ENCODE peak calls at places on chromosomes 13 and 19, in nine cellular contexts. M is cardiac fibroblast; U is stimulated activated naive CD8-positive, alpha-beta T cell treated with anti-CD3 and anti-CD28 coated beads, Interleukin-15, amount 100 ng/mL, for 72 hours; K is fibroblast of lung; G is activated T-helper 1 cell treated with anti-CD3 and anti-CD28 coated beads, Interleukin-12 subunit alpha, Interleukin-12 subunit beta, Interleukin-2, Interleukin-4 antibody, amounts not matched to agents 30 ng/mL and 10 ng/mL and 1 ng/mL, durations not matched to agents 14 hours and 24 hours and 36 hours; N is cardiac septum; I is M059J; W is IMR-90; E is astrocyte of the spinal cord. V is an unnamed sample.

GRCh38 chr13:24863748-24864540 is 100.0 kb downstream of the RNF17 start:
- DNase-seq in E (no peak), I (no peak), K (no peak), N (no peak), G (no peak), W (no peak), M (no peak), U (no peak), V (no peak)

GRCh38 chr19:15195381-15195964 is 5.3 kb downstream of the NOTCH3 start:
- DNase-seq in I (peak), M (peak), N (no peak), G (no peak), U (no peak), W (peak), K (peak), E (peak), V (no peak)

GRCh38 chr13:89307278-89307677 is 1636.1 kb downstream of the SLITRK5 start:
- DNase-seq in G (no peak), N (no peak), W (no peak), I (no peak), K (no peak), U (no peak), E (no peak), M (no peak), V (no peak)

GRCh38 chr13:59367467-59367866 is 796.3 kb downstream of the DIAPH3 start:
- DNase-seq in U (no peak), E (no peak), K (no peak), M (no peak), N (no peak), I (no peak), G (no peak), W (no peak), V (no peak)

GRCh38 chr19:29683009-29683408 is 17.7 kb downstream of the PLEKHF1 start:
- DNase-seq in G (no peak), U (no peak), W (no peak), N (no peak), M (no peak), K (peak), E (peak), I (peak), V (no peak)

GRCh38 chr13:25372275-25373081 is 704 bp downstream of the ATP8A2 start:
- DNase-seq in I (no peak), W (no peak), K (no peak), U (no peak), N (no peak), G (no peak), E (no peak), M (no peak), V (no peak)

GRCh38 chr13:44243198-44243852 is 130.3 kb upstream of the SERP2 start:
- DNase-seq in K (peak), G (no peak), I (peak), M (peak), U (peak), E (peak), W (peak), N (no peak), V (no peak)

GRCh38 chr13:23684647-23685046 is 114.4 kb downstream of the TNFRSF19 start:
- DNase-seq in U (no peak), G (no peak), N (no peak), W (no peak), E (no peak), I (no peak), K (no peak), M (no peak), V (no peak)

V was measured in esophagus muscularis mucosa.